ENCODE peak calls at places on chromosomes 1 and 21, in seven cellular contexts. V is ovary, D is fibroblast of pulmonary artery, G is NCI-H2029, R is T-helper 1 cell, S is left lung, K is HTR-8/SVneo. E is an unnamed sample.

GRCh38 chr21:43272591-43272990 is 103.8 kb downstream of the CRYAA start:
- DNase-seq in R (no peak), V (no peak), G (no peak), K (no peak), S (no peak), D (no peak), E (no peak)

GRCh38 chr1:167829868-167830267 is 84.1 kb downstream of the ADCY10 start:
- DNase-seq in K (no peak), D (peak; percentile 22), G (no peak), S (no peak), V (no peak), R (no peak), E (no peak)

GRCh38 chr1:168589136-168589535 is 12.7 kb downstream of the XCL1 start:
- DNase-seq in R (no peak), G (no peak), V (no peak), D (no peak), S (no peak), K (no peak), E (no peak)

GRCh38 chr1:19436716-19437476 is 48.4 kb downstream of the CAPZB start:
- DNase-seq in S (peak; percentile 62), D (peak; percentile 88), K (no peak), V (peak; percentile 83), R (no peak), G (no peak), E (no peak)

GRCh38 chr1:116764906-116765862 is 11.0 kb downstream of the CD2 start:
- DNase-seq in R (no peak), S (no peak), V (no peak), D (no peak), K (no peak), G (no peak), E (no peak)

GRCh38 chr1:229563241-229563640 is 4.7 kb upstream of the ABCB10 start:
- DNase-seq in V (no peak), R (no peak), G (peak; percentile 65), K (no peak), D (no peak), S (no peak), E (no peak)

GRCh38 chr21:39377444-39378050 is 28.7 kb upstream of the HMGN1 start:
- DNase-seq in R (peak; percentile 51), D (peak; percentile 64), V (no peak), K (no peak), S (no peak), G (no peak), E (no peak)

GRCh38 chr1:204751883-204752687 is 66.5 kb upstream of the LRRN2 start:
- DNase-seq in G (no peak), D (no peak), S (no peak), K (no peak), V (no peak), R (no peak), E (no peak)

GRCh38 chr1:97186381-97186780 is 464.8 kb downstream of the PTBP2 start:
- DNase-seq in R (no peak), D (peak; percentile 22), K (no peak), S (no peak), G (no peak), V (no peak), E (no peak)

GRCh38 chr1:228084325-228084724 is 1.8 kb downstream of the ARF1 start:
- DNase-seq in K (no peak), V (no peak), G (no peak), R (no peak), S (peak; percentile 29), D (peak; percentile 78), E (peak; percentile 84)

GRCh38 chr1:67733741-67734690 is 49.0 kb downstream of the GADD45A start:
- DNase-seq in V (no peak), K (no peak), S (no peak), R (no peak), G (no peak), D (no peak), E (no peak)

GRCh38 chr1:178530037-178530402 is 17.1 kb downstream of the TEX35 start:
- DNase-seq in R (no peak), S (no peak), D (peak; percentile 39), V (no peak), K (peak; percentile 95), G (no peak), E (peak; percentile 83)

GRCh38 chr1:203464226-203464625 is 11.4 kb upstream of the PRELP start:
- DNase-seq in V (peak; percentile 75), R (no peak), D (no peak), K (no peak), S (no peak), G (no peak), E (no peak)

GRCh38 chr1:9593492-9594465 is 5.1 kb downstream of the TMEM201 start:
- DNase-seq in R (peak; percentile 60), K (peak; percentile 34), V (no peak), G (peak; percentile 77), S (peak; percentile 70), D (peak; percentile 74), E (peak; percentile 95)

GRCh38 chr1:170377440-170377839 is 154.5 kb upstream of the GORAB start:
- DNase-seq in G (no peak), S (no peak), V (no peak), D (no peak), K (no peak), R (no peak), E (no peak)

GRCh38 chr1:226549937-226550670 is 1.5 kb downstream of the STUM start:
- DNase-seq in D (peak; percentile 14), R (no peak), S (no peak), K (no peak), V (peak; percentile 23), G (no peak), E (no peak)

GRCh38 chr1:162916407-162916806 is 55.4 kb upstream of the CCDC190 start:
- DNase-seq in R (no peak), D (peak; percentile 85), G (no peak), V (no peak), S (no peak), K (no peak), E (no peak)

GRCh38 chr1:228095938-228096337 is 7.2 kb downstream of the C1orf35 start:
- DNase-seq in R (no peak), D (no peak), S (no peak), V (no peak), G (no peak), K (no peak), E (no peak)

GRCh38 chr1:32901823-32902534 is 790 bp upstream of the TMEM54 start:
- DNase-seq in K (no peak), V (no peak), R (no peak), D (no peak), S (no peak), G (no peak), E (no peak)

GRCh38 chr1:158117854-158118691 is 62.6 kb upstream of the CD1D start:
- DNase-seq in G (no peak), S (peak; percentile 46), K (peak; percentile 21), D (peak; percentile 62), V (peak; percentile 44), R (no peak), E (peak; percentile 82)

GRCh38 chr1:115668579-115668978 is 26.8 kb downstream of the VANGL1 start:
- DNase-seq in G (no peak), K (no peak), D (peak; percentile 44), S (no peak), V (no peak), R (no peak), E (no peak)

GRCh38 chr21:28069446-28069845 is 923.2 kb downstream of the LTN1 start:
- DNase-seq in V (no peak), G (no peak), S (no peak), D (peak; percentile 78), K (no peak), R (no peak), E (peak; percentile 6)

GRCh38 chr1:222097646-222098045 is 355.8 kb upstream of the DUSP10 start:
- DNase-seq in K (no peak), G (no peak), R (no peak), D (no peak), V (no peak), S (no peak), E (no peak)

GRCh38 chr1:192905049-192905448 is 96.2 kb downstream of the RGS2 start:
- DNase-seq in D (peak; percentile 78), S (no peak), R (no peak), G (no peak), K (no peak), V (no peak), E (no peak)

GRCh38 chr1:241292973-241293372 is 64.0 kb downstream of the RGS7 start:
- DNase-seq in V (no peak), K (no peak), R (no peak), G (no peak), S (no peak), D (no peak), E (no peak)

GRCh38 chr1:64323054-64323453 is 119.6 kb downstream of the UBE2U start:
- DNase-seq in G (no peak), V (no peak), S (no peak), D (no peak), R (no peak), K (no peak), E (no peak)

GRCh38 chr1:16187748-16188401 is 24.6 kb downstream of the ARHGEF19 start:
- DNase-seq in K (peak; percentile 84), S (peak; percentile 72), G (no peak), V (peak; percentile 80), D (peak; percentile 79), R (peak; percentile 56), E (peak; percentile 88)

GRCh38 chr1:29820401-29820800 is 584.1 kb downstream of the PTPRU start:
- DNase-seq in R (no peak), S (no peak), V (no peak), G (no peak), K (no peak), D (no peak), E (no peak)

GRCh38 chr1:200776949-200777348 is 38.3 kb downstream of the CAMSAP2 start:
- DNase-seq in K (no peak), D (no peak), V (no peak), G (no peak), S (no peak), R (no peak), E (no peak)

GRCh38 chr1:116514708-116515525 is 55.9 kb downstream of the CD58 start:
- DNase-seq in D (peak; percentile 55), R (peak; percentile 89), S (no peak), V (no peak), G (no peak), K (no peak), E (no peak)

GRCh38 chr1:25028910-25029599 is 99.0 kb upstream of the RUNX3 start:
- DNase-seq in V (no peak), D (no peak), G (peak; percentile 8), K (no peak), S (no peak), R (peak; percentile 89), E (no peak)

E was measured in hepatic stellate cell.